ENCODE peak calls at places on chromosomes 6 and 20, in six cellular contexts. M is KG1; Q is Calu3; X is epithelial cell of esophagus; K is activated T-cell treated with anti-CD3 and anti-CD28 coated beads, Interleukin-2, amount 50 U/mL, for 4 hours; F is cardiac fibroblast. L is an unnamed sample.

GRCh38 chr6:17448165-17448564 is 54.8 kb downstream of the CAP2 start:
- DNase-seq in M (no peak), Q (no peak), X (no peak), K (no peak), F (peak; percentile 16), L (peak; percentile 47)

GRCh38 chr20:62186887-62187866 is 4.3 kb downstream of the MTG2 start:
- DNase-seq in M (no peak), Q (no peak), X (peak; percentile 21), K (no peak), F (peak; percentile 59), L (no peak)

GRCh38 chr20:43096471-43096870 is 93.2 kb downstream of the PTPRT start:
- DNase-seq in M (no peak), Q (no peak), X (no peak), K (no peak), F (no peak), L (no peak)

GRCh38 chr6:134172020-134172766 is 119.8 kb upstream of the SLC2A12 start:
- DNase-seq in M (no peak), Q (no peak), X (no peak), K (no peak), F (peak; percentile 56), L (no peak)

GRCh38 chr20:50788045-50788867 is 6.6 kb upstream of the BCAS4 start:
- DNase-seq in M (no peak), Q (peak; percentile 77), X (peak; percentile 58), K (no peak), F (peak; percentile 84), L (peak; percentile 45)

GRCh38 chr20:62120990-62121775 is 1.1 kb upstream of the LSM14B start:
- DNase-seq in M (no peak), Q (no peak), X (peak; percentile 59), K (no peak), F (peak; percentile 75), L (no peak)

GRCh38 chr6:35445691-35446090 is 6.4 kb upstream of the FANCE start:
- DNase-seq in M (no peak), Q (no peak), X (peak; percentile 64), K (no peak), F (no peak), L (no peak)

GRCh38 chr6:169824021-169824420 is 72.6 kb downstream of the ERMARD start:
- DNase-seq in M (no peak), Q (no peak), X (no peak), K (no peak), F (no peak), L (no peak)

GRCh38 chr20:51529027-51529749 is 13.3 kb downstream of the NFATC2 start:
- DNase-seq in M (no peak), Q (no peak), X (no peak), K (peak; percentile 39), F (peak; percentile 66), L (peak; percentile 59)

GRCh38 chr6:34324738-34325444 is 67.6 kb downstream of the NUDT3 start:
- DNase-seq in M (no peak), Q (no peak), X (peak; percentile 67), K (no peak), F (peak; percentile 79), L (peak; percentile 9)

GRCh38 chr20:46954490-46955038 is 59.9 kb downstream of the EYA2 start:
- DNase-seq in M (no peak), Q (no peak), X (peak; percentile 92), K (no peak), F (peak; percentile 81), L (peak; percentile 98)

GRCh38 chr6:11605507-11605905 is 68.0 kb downstream of the TMEM170B start:
- DNase-seq in M (no peak), Q (no peak), X (no peak), K (no peak), F (no peak), L (no peak)

GRCh38 chr6:35017461-35018183 is 123.5 kb downstream of the TCP11 start:
- DNase-seq in M (no peak), Q (no peak), X (no peak), K (no peak), F (peak; percentile 37), L (no peak)

GRCh38 chr6:128519132-128519930 is 1.1 kb downstream of the PTPRK start:
- DNase-seq in M (no peak), Q (peak; percentile 63), X (peak; percentile 55), K (peak; percentile 11), F (peak; percentile 55), L (no peak)

GRCh38 chr6:138517635-138518034 is 18.3 kb upstream of the NHSL1 start:
- DNase-seq in M (no peak), Q (peak; percentile 40), X (peak; percentile 74), K (peak; percentile 45), F (peak; percentile 40), L (no peak)

GRCh38 chr6:165717732-165718465 is 54.9 kb upstream of the PDE10A start:
- DNase-seq in M (no peak), Q (peak; percentile 35), X (no peak), K (no peak), F (peak; percentile 66), L (peak; percentile 92)

GRCh38 chr6:4459032-4459431 is 317.2 kb upstream of the CDYL start:
- DNase-seq in M (no peak), Q (peak; percentile 28), X (peak; percentile 91), K (no peak), F (peak; percentile 89), L (peak; percentile 78)

GRCh38 chr20:22303523-22303922 is 280.8 kb downstream of the FOXA2 start:
- DNase-seq in M (no peak), Q (no peak), X (no peak), K (no peak), F (no peak), L (no peak)

GRCh38 chr6:29763491-29764289 is 40.5 kb downstream of the HLA-F start:
- DNase-seq in M (no peak), Q (no peak), X (peak; percentile 94), K (no peak), F (peak; percentile 80), L (peak; percentile 62)

GRCh38 chr6:131917318-131917717 is 33.9 kb downstream of the CCN2 start:
- DNase-seq in M (peak; percentile 50), Q (no peak), X (no peak), K (no peak), F (no peak), L (peak; percentile 20)